ENCODE peak calls at places on chromosomes 6 and 20, in four cellular contexts. C, I, X and J are unnamed samples.

GRCh38 chr20:45407783-45408645 is at the start of gene DBNDD2:
- DNase-seq in C (no peak), X (no peak), I (no peak), J (no peak)

GRCh38 chr6:167113935-167114910 is 8.7 kb upstream of the CCR6 start:
- DNase-seq in X (peak; percentile 22), I (no peak), C (no peak), J (no peak)

GRCh38 chr6:108846628-108847027 is 1.6 kb upstream of the ARMC2 start:
- DNase-seq in X (no peak), I (no peak), C (no peak), J (peak; percentile 34)

GRCh38 chr6:125853740-125854139 is 63.0 kb downstream of the NCOA7 start:
- DNase-seq in I (no peak), X (no peak), C (no peak), J (no peak)

GRCh38 chr6:3329491-3330051 is 70.8 kb downstream of the PSMG4 start:
- DNase-seq in C (no peak), X (no peak), I (no peak), J (no peak)

GRCh38 chr6:30844118-30844535 is 40.2 kb upstream of the DDR1 start:
- DNase-seq in X (no peak), I (peak; percentile 40), C (peak; percentile 53), J (no peak)

GRCh38 chr20:17849901-17850673 is 118.5 kb downstream of the SNX5 start:
- DNase-seq in I (peak; percentile 62), C (peak; percentile 99), X (no peak), J (no peak)

GRCh38 chr6:80872194-80872950 is 765.9 kb downstream of the BCKDHB start:
- DNase-seq in C (no peak), X (no peak), I (no peak), J (no peak)

GRCh38 chr6:10529231-10529801 is 8.2 kb downstream of the GCNT2 start:
- DNase-seq in C (no peak), X (no peak), I (peak; percentile 42), J (no peak)

GRCh38 chr6:119110601-119111548 is 32.4 kb upstream of the FAM184A start:
- DNase-seq in C (peak; percentile 56), X (peak; percentile 47), I (peak; percentile 69), J (peak; percentile 78)

GRCh38 chr6:109021870-109022269 is 72.8 kb downstream of the SESN1 start:
- DNase-seq in X (no peak), C (no peak), I (no peak), J (no peak)

GRCh38 chr6:134172020-134172766 is 119.8 kb upstream of the SLC2A12 start:
- DNase-seq in I (no peak), C (peak; percentile 17), X (no peak), J (no peak)

GRCh38 chr6:162882817-162883481 is 155.2 kb downstream of the PACRG start:
- DNase-seq in C (no peak), I (peak; percentile 16), X (no peak), J (no peak)

GRCh38 chr6:145453376-145453775 is 281.9 kb downstream of the EPM2A start:
- DNase-seq in C (no peak), I (no peak), X (no peak), J (peak; percentile 1)

GRCh38 chr6:9799582-9799981 is 615.3 kb downstream of the TFAP2A start:
- DNase-seq in X (no peak), I (no peak), C (no peak), J (no peak)

GRCh38 chr6:78908621-78909020 is 41.3 kb downstream of the IRAK1BP1 start:
- DNase-seq in C (no peak), I (no peak), X (no peak), J (no peak)

GRCh38 chr20:19770375-19770774 is 12.3 kb downstream of the RIN2 start:
- DNase-seq in C (no peak), I (no peak), X (no peak), J (no peak)

GRCh38 chr6:106749611-106750010 is 120.2 kb downstream of the QRSL1 start:
- DNase-seq in X (no peak), I (no peak), C (peak; percentile 30), J (peak; percentile 41)

GRCh38 chr6:35722121-35722761 is 14.6 kb upstream of the ARMC12 start:
- DNase-seq in X (no peak), I (no peak), C (no peak), J (no peak)

GRCh38 chr6:131792091-131792496 is 15.7 kb upstream of the ENPP1 start:
- DNase-seq in X (no peak), C (peak; percentile 49), I (peak; percentile 42), J (peak; percentile 88)

GRCh38 chr20:5039255-5039657 is 37.9 kb upstream of the SLC23A2 start:
- DNase-seq in X (no peak), I (no peak), C (no peak), J (no peak)

GRCh38 chr6:159267165-159267564 is 98.0 kb downstream of the FNDC1 start:
- DNase-seq in X (no peak), I (no peak), C (no peak), J (peak; percentile 40)

GRCh38 chr6:72999995-73000394 is 225.3 kb downstream of the KHDC1L start:
- DNase-seq in X (no peak), C (no peak), I (peak; percentile 3), J (peak; percentile 4)

GRCh38 chr6:45959534-45960195 is 56.0 kb downstream of the CLIC5 start:
- DNase-seq in C (no peak), I (no peak), X (no peak), J (peak; percentile 70)

GRCh38 chr6:18674346-18674745 is 287.2 kb downstream of the RNF144B start:
- DNase-seq in C (no peak), I (no peak), X (no peak), J (no peak)

GRCh38 chr6:82589509-82590206 is 226.0 kb downstream of the TPBG start:
- DNase-seq in I (peak; percentile 3), C (peak; percentile 64), X (peak; percentile 7), J (peak; percentile 63)

GRCh38 chr6:30682181-30683117 is 4.0 kb downstream of the PPP1R18 start:
- DNase-seq in C (peak; percentile 95), I (peak; percentile 50), X (peak; percentile 77), J (peak; percentile 48)

GRCh38 chr6:43076093-43076927 is at the start of gene PTK7:
- DNase-seq in C (peak; percentile 54), X (peak; percentile 91), I (peak; percentile 74), J (peak; percentile 80)

GRCh38 chr20:59560588-59561227 is 43.6 kb upstream of the PHACTR3 start:
- DNase-seq in I (peak; percentile 46), X (no peak), C (peak; percentile 11), J (peak; percentile 65)

GRCh38 chr6:119950681-119951080 is 601.1 kb upstream of the MAN1A1 start:
- DNase-seq in I (no peak), X (no peak), C (no peak), J (no peak)

GRCh38 chr6:130666796-130667195 is 160.4 kb upstream of the SMLR1 start:
- DNase-seq in X (no peak), I (no peak), C (no peak), J (no peak)

GRCh38 chr6:97215157-97215769 is 67.8 kb downstream of the MMS22L start:
- DNase-seq in C (peak; percentile 76), X (peak; percentile 60), I (peak; percentile 26), J (peak; percentile 23)

GRCh38 chr6:11921017-11921438 is 91.1 kb upstream of the HIVEP1 start:
- DNase-seq in X (no peak), C (peak; percentile 95), I (no peak), J (no peak)

GRCh38 chr6:47061631-47062300 is 19.6 kb upstream of the ADGRF1 start:
- DNase-seq in X (no peak), I (peak; percentile 72), C (no peak), J (peak; percentile 24)

GRCh38 chr6:27810768-27811298 is 101.4 kb downstream of the OR2B2 start:
- DNase-seq in C (no peak), I (no peak), X (no peak), J (no peak)

GRCh38 chr6:127441881-127442280 is 17.3 kb downstream of the KIAA0408 start:
- DNase-seq in C (no peak), I (no peak), X (no peak), J (no peak)

GRCh38 chr6:110170081-110170480 is 9.4 kb downstream of the WASF1 start:
- DNase-seq in C (no peak), X (no peak), I (no peak), J (no peak)

GRCh38 chr20:51768759-51769517 is 748 bp upstream of the ATP9A start:
- DNase-seq in I (no peak), C (no peak), X (no peak), J (no peak)

GRCh38 chr6:149454405-149454848 is 30.4 kb downstream of the ZC3H12D start:
- DNase-seq in I (no peak), X (no peak), C (peak; percentile 84), J (peak; percentile 71)

GRCh38 chr6:129321303-129321702 is 388.7 kb downstream of the ARHGAP18 start:
- DNase-seq in C (no peak), I (no peak), X (no peak), J (no peak)
- H3K27me3 ChIP-seq in C (no peaks in the 10 kb centered on the region), I (no peaks in the 10 kb centered on the region), X (no peaks in the 10 kb centered on the region), J (no peaks in the 10 kb centered on the region)

DNA sequence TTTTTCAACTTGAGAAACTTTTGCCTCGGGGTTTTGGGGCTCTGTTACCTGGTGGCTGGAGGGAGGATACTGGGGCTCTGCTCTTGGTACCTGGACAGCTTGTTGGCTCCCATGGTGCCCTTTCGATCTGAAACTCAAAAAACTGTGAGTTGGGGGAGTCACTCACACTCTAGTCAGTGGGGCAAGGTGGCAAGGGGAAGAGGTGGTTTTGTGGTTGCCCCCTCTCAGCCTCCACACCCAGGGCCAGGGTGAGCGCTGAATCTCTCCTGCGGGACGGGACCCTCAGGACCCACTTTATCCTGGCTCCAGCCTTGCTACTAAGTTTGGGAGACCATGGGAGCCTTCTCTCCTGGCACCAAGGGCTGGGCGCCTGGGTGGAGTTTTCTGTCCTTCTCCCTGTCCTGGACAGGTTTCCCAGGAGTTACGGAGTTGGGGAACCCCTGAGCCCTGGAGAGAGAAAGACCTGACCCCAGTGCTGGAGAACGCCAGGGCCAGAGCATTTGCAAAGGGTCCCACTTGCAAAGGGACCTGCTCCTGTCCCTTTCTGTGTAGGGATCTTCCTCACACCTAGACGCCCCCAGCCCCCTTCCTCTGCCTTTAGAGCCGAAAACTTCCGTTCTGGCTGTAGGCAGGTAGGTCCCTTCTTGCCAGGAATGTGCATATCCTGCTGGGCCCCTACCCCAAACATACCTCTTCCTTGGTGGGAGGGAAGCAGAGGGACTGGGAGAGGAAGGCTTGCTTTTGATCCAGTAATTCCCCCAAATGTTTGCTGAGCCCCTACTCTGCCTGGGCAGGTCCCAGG is 2.9 kb downstream of the FOXP4 start:
- DNase-seq in C (no peak), I (no peak), X (no peak), J (no peak)
- H3K27me3 ChIP-seq in C (peaks cover 2% of the 10 kb centered on the region), I (no peaks in the 10 kb centered on the region), X (no peaks in the 10 kb centered on the region), J (no peaks in the 10 kb centered on the region)

GRCh38 chr20:49259799-49260198 is 18.1 kb downstream of the ZNFX1 start:
- DNase-seq in X (no peak), I (no peak), C (no peak), J (no peak)
- H3K27me3 ChIP-seq in X (no peaks in the 10 kb centered on the region), I (no peaks in the 10 kb centered on the region), C (no peaks in the 10 kb centered on the region), J (no peaks in the 10 kb centered on the region)

DNA sequence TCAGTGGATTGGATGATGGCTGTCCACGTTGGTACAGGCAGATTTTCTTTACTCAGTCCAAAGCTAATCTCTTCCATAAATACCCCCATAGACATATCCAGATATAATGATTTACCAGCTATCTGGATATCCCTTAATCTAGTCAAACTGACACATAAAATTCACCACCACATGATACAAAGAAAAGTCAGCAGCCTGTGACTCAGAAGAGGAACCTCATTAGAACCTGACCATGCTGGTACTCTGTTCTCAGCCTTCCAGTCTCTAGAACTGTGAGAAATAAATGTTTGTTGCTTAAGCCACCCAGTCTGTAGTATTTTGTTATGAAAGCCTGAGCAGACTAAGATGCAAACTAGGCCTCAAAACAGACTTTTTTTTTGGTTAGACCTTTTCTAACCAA is 431.3 kb upstream of the RNF217 start:
- DNase-seq in C (no peak), I (no peak), X (no peak), J (no peak)
- H3K27me3 ChIP-seq in C (no peaks in the 10 kb centered on the region), I (no peaks in the 10 kb centered on the region), X (no peaks in the 10 kb centered on the region), J (no peaks in the 10 kb centered on the region)